ENCODE peak calls at places on chromosomes 16 and 17, in six cellular contexts. One of them, this sample, is unnamed.

GRCh38 chr17:246226-246625 is 64.8 kb upstream of the DOC2B start:
- DNase-seq in psoas muscle: peak
- DNase-seq in endothelial cell: no peak
- DNase-seq in renal cortical epithelial cell: no peak
- DNase-seq in left colon: peak
- DNase-seq in pancreas: peak
- DNase-seq in this sample: no peak

GRCh38 chr17:42421479-42422332 is 1.4 kb downstream of the CAVIN1 start:
- DNase-seq in psoas muscle: peak
- DNase-seq in endothelial cell: no peak
- DNase-seq in renal cortical epithelial cell: peak
- DNase-seq in left colon: peak
- DNase-seq in pancreas: peak
- DNase-seq in this sample: no peak

GRCh38 chr17:83100220-83100852 is 20.9 kb downstream of the METRNL start:
- DNase-seq in psoas muscle: no peak
- DNase-seq in endothelial cell: no peak
- DNase-seq in renal cortical epithelial cell: no peak
- DNase-seq in left colon: no peak
- DNase-seq in pancreas: no peak
- DNase-seq in this sample: no peak

GRCh38 chr16:677306-678190 is 2.1 kb downstream of the RHBDL1 start:
- DNase-seq in psoas muscle: no peak
- DNase-seq in endothelial cell: no peak
- DNase-seq in renal cortical epithelial cell: no peak
- DNase-seq in left colon: no peak
- DNase-seq in pancreas: no peak
- DNase-seq in this sample: no peak

GRCh38 chr17:73029941-73030340 is 62.5 kb downstream of the SLC39A11 start:
- DNase-seq in psoas muscle: no peak
- DNase-seq in endothelial cell: no peak
- DNase-seq in renal cortical epithelial cell: no peak
- DNase-seq in left colon: no peak
- DNase-seq in pancreas: no peak
- DNase-seq in this sample: no peak

GRCh38 chr16:58948244-58948643 is 214.1 kb upstream of the GOT2 start:
- DNase-seq in psoas muscle: no peak
- DNase-seq in endothelial cell: no peak
- DNase-seq in renal cortical epithelial cell: no peak
- DNase-seq in left colon: no peak
- DNase-seq in pancreas: no peak
- DNase-seq in this sample: no peak

GRCh38 chr16:67169642-67170167 is 633 bp upstream of the NOL3 start:
- DNase-seq in psoas muscle: no peak
- DNase-seq in endothelial cell: peak
- DNase-seq in renal cortical epithelial cell: no peak
- DNase-seq in left colon: peak
- DNase-seq in pancreas: no peak
- DNase-seq in this sample: peak

GRCh38 chr17:16286947-16287562 is 66.2 kb downstream of the CENPV start:
- DNase-seq in psoas muscle: peak
- DNase-seq in endothelial cell: no peak
- DNase-seq in renal cortical epithelial cell: no peak
- DNase-seq in left colon: peak
- DNase-seq in pancreas: no peak
- DNase-seq in this sample: peak

GRCh38 chr17:82775033-82775823 is 23.4 kb downstream of the TBCD start:
- DNase-seq in psoas muscle: peak
- DNase-seq in endothelial cell: peak
- DNase-seq in renal cortical epithelial cell: peak
- DNase-seq in left colon: peak
- DNase-seq in pancreas: peak
- DNase-seq in this sample: peak

GRCh38 chr17:30210901-30211300 is 24.6 kb downstream of the SLC6A4 start:
- DNase-seq in psoas muscle: no peak
- DNase-seq in endothelial cell: no peak
- DNase-seq in renal cortical epithelial cell: no peak
- DNase-seq in left colon: no peak
- DNase-seq in pancreas: no peak
- DNase-seq in this sample: no peak

GRCh38 chr17:66829883-66830282 is 5.0 kb upstream of the CACNG5 start:
- DNase-seq in psoas muscle: no peak
- DNase-seq in endothelial cell: no peak
- DNase-seq in renal cortical epithelial cell: no peak
- DNase-seq in left colon: no peak
- DNase-seq in pancreas: no peak
- DNase-seq in this sample: no peak

This sample was measured in BE2C.